ENCODE peak calls at places on chromosomes 6 and 20, in six cellular contexts. F, S, N, P, L and K are unnamed samples.
A peak's percentile ranks its signal among the peaks of the same experiment; 100 is the strongest.

GRCh38 chr20:37945034-37945660 is 42.2 kb downstream of the VSTM2L start:
- DNase-seq in S (no peak), F (no peak), P (peak; percentile 24), L (no peak), N (no peak), K (no peak)

GRCh38 chr6:81023708-81024107 is 728.8 kb downstream of the TENT5A start:
- DNase-seq in N (no peak), L (no peak), F (no peak), S (no peak), P (no peak), K (no peak)

GRCh38 chr6:71404145-71404966 is 115.7 kb downstream of the OGFRL1 start:
- DNase-seq in F (no peak), N (peak; percentile 71), L (no peak), S (peak; percentile 51), P (no peak), K (no peak)

GRCh38 chr20:4898282-4898681 is 103.0 kb downstream of the SLC23A2 start:
- DNase-seq in F (peak; percentile 26), N (no peak), L (no peak), S (peak; percentile 26), P (peak; percentile 65), K (no peak)

GRCh38 chr6:78487401-78487800 is 379.9 kb upstream of the IRAK1BP1 start:
- DNase-seq in L (no peak), N (no peak), P (no peak), F (no peak), S (no peak), K (no peak)

GRCh38 chr6:79416931-79417330 is 120.3 kb downstream of the LCA5 start:
- DNase-seq in S (no peak), F (no peak), N (no peak), L (no peak), P (no peak), K (no peak)

GRCh38 chr6:13517116-13517515 is 29.7 kb upstream of the GFOD1 start:
- DNase-seq in P (no peak), L (no peak), F (no peak), N (no peak), S (no peak), K (no peak)

GRCh38 chr6:150600302-150601017 is 775 bp downstream of the PLEKHG1 start:
- DNase-seq in P (peak; percentile 73), F (peak; percentile 83), S (peak; percentile 72), N (peak; percentile 86), L (peak; percentile 28), K (no peak)

GRCh38 chr6:1608976-1609661 is 596 bp upstream of the FOXC1 start:
- DNase-seq in L (peak; percentile 17), F (no peak), S (no peak), P (no peak), N (peak; percentile 45), K (no peak)

GRCh38 chr20:57964011-57964862 is 254.4 kb upstream of the PMEPA1 start:
- DNase-seq in S (no peak), F (no peak), N (no peak), L (no peak), P (no peak), K (no peak)

GRCh38 chr6:56851104-56851503 is 103.8 kb upstream of the BEND6 start:
- DNase-seq in S (no peak), N (no peak), F (no peak), P (no peak), L (no peak), K (no peak)

GRCh38 chr6:31879901-31880300 is 1.1 kb upstream of the SLC44A4 start:
- DNase-seq in N (no peak), L (no peak), F (peak; percentile 50), S (no peak), P (peak; percentile 64), K (no peak)

GRCh38 chr6:18425218-18425617 is 38.1 kb downstream of the RNF144B start:
- DNase-seq in N (no peak), F (no peak), L (no peak), S (no peak), P (no peak), K (no peak)

GRCh38 chr6:15368873-15369272 is 123.0 kb downstream of the JARID2 start:
- DNase-seq in S (no peak), L (no peak), P (no peak), N (no peak), F (no peak), K (no peak)

GRCh38 chr6:18823782-18824386 is 436.7 kb downstream of the RNF144B start:
- DNase-seq in L (no peak), S (peak; percentile 74), P (no peak), N (peak; percentile 2), F (no peak), K (peak; percentile 12)

GRCh38 chr20:64079273-64080012 is at the start of gene RGS19:
- DNase-seq in N (peak; percentile 86), S (no peak), L (peak; percentile 31), F (peak; percentile 76), P (peak; percentile 82), K (no peak)

GRCh38 chr20:43459022-43459942 is 1.6 kb downstream of the SRSF6 start:
- DNase-seq in N (no peak), S (no peak), F (peak; percentile 23), L (no peak), P (no peak), K (no peak)

GRCh38 chr6:169899481-169900145 is 148.2 kb downstream of the ERMARD start:
- DNase-seq in P (no peak), N (no peak), S (no peak), F (no peak), L (no peak), K (no peak)

GRCh38 chr6:33164665-33165373 is 27.4 kb downstream of the COL11A2 start:
- DNase-seq in L (no peak), N (no peak), P (no peak), S (no peak), F (no peak), K (no peak)

GRCh38 chr6:43776115-43776798 is 6.2 kb downstream of the VEGFA start:
- DNase-seq in P (peak; percentile 78), N (no peak), L (no peak), F (no peak), S (no peak), K (no peak)

GRCh38 chr6:8065519-8065911 is 1.3 kb upstream of the BLOC1S5 start:
- DNase-seq in N (no peak), F (no peak), S (no peak), P (no peak), L (no peak), K (peak; percentile 59)

GRCh38 chr6:135667694-135668455 is 170.3 kb upstream of the AHI1 start:
- DNase-seq in F (no peak), S (no peak), N (peak; percentile 5), P (no peak), L (no peak), K (no peak)

GRCh38 chr6:27290065-27290849 is 21.8 kb downstream of the POM121L2 start:
- DNase-seq in S (no peak), L (no peak), N (peak; percentile 19), P (no peak), F (no peak), K (no peak)

GRCh38 chr6:112096901-112097300 is 9.5 kb downstream of the FAM229B start:
- DNase-seq in N (no peak), S (no peak), P (no peak), L (no peak), F (no peak), K (no peak)

GRCh38 chr6:37761872-37762271 is 57.7 kb upstream of the ZFAND3 start:
- DNase-seq in P (peak; percentile 57), L (no peak), F (no peak), S (no peak), N (no peak), K (no peak)

GRCh38 chr6:167768471-167769215 is 58.1 kb upstream of the AFDN start:
- DNase-seq in P (no peak), S (no peak), L (no peak), F (no peak), N (no peak), K (no peak)
- TF ChIP-seq CTCF in P (no peak), S (no peak), L (no peak), F (no peak), N (no peak), K (no peak)

DNA sequence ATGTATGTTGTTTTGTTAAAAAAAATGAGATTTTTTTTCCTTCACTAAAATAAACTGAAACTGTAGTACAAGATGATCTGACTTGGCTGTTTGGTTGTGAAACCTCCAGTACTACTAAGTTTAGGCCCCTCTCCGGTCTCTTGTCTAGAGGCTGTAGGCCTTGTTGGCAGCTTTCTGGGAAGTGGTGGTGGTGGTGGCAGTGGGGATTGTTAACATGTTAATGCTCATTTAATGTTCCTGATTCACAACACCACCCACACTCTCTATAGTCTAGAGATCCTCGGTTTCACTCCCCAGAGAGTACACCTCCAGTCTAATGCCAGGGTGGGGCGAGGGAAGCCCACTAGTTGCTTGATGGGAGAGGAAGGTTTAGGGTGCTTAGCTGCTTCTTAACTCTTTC is 24.1 kb downstream of the STK4 start:
- DNase-seq in S (no peak), L (no peak), N (no peak), P (no peak), F (no peak), K (no peak)
- H3K4me3 ChIP-seq in S (no peak overlapping the region), L (no peak overlapping the region), N (no peak overlapping the region), P (no peak overlapping the region), F (no peak overlapping the region), K (peak overlapping the region; percentile 31)

DNA sequence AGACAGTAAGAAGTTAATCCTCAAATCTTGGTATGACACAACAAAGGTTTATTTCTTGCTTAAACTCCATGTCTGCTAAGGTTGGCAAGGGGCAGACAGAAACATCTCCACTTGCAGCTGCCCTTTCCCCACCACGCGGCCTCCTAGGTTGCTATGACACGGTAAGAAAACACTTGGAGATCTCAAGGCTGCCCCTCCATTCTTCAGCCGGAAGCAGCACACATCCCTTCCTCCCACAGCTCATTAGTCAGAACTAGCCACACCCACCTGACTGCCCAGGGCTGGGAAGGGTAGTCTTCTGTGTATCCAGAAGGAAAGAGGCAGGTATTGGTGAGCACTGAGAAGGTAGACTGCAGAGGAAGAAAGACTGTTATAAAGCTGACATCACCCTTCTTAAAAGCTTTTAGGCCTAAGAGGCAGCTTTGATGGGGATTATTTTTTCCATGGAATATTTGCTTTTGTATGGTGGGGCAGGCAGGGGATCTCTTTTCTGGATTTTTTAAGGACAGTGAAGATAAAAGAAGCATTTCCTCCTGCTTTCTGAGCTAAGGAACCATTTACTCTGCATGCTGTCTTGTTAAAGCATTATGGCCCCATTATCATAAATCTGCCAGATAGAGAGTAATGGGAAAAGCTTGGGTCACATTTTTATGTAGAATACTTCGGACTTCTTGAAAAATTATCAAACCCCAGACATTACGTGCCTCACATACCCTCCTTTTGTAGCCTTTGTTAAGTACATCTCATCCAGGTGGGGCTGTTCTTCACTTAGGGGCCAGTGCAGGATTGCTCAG is 41.6 kb downstream of the MRAP2 start:
- DNase-seq in F (no peak), N (no peak), P (peak; percentile 27), S (peak; percentile 6), L (no peak), K (no peak)
- TF ChIP-seq CTCF in F (no peak), N (no peak), P (no peak), S (no peak), L (no peak), K (no peak)

DNA sequence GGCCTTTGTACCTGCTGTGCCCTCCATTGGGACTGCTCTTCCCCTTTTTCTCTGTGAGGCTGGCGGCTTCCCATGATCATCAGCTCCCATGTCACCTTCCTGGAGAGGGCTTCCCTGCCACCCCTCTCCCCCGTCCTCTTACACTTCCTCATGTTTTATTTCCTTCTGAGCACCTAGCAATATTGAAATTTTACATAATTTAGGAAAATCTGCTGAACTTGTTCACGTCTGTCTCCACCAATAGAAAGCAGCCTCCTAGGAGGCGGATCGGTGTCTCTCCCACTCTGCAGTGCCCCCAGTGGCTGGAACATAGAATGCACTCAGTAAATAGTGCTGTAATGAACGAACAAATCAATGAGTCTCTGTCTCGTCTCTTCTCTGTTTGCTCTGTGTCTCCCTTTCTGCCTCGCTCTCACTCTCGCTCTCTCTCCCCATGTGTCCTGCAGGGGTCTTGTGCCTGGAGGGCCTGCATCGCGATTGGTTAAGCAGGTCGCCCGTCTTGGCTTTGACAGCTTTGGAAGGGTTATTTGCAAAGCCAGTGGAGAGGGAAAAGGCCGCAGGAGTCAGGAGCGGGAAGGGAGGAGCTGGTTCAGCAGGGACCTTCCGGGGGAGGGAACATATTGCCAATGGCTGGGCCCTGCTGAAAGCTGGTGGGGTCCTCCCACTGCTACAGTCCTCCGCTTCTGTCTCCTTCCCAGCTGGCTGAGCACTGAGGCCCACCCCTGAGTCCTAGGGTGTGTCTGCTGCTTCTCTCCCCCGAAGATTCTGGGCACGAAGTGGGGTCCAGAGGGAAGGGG is 12.1 kb upstream of the OCSTAMP start:
- DNase-seq in P (peak; percentile 76), F (peak; percentile 73), S (peak; percentile 47), N (peak; percentile 76), L (peak; percentile 81), K (peak; percentile 35)
- H3K4me3 ChIP-seq in P (peak overlapping the region; percentile 35), F (no peak overlapping the region), S (peak overlapping the region; percentile 51), N (no peak overlapping the region), L (peak overlapping the region; percentile 5), K (peak overlapping the region; percentile 50)